ENCODE peak calls at places on chromosomes 5 and 9, in four cellular contexts. H, P, W and L are unnamed samples.

GRCh38 chr5:68460147-68460760 is 244.7 kb downstream of the PIK3R1 start:
- DNase-seq in P (peak; percentile 77), W (no peak), H (peak; percentile 74), L (peak; percentile 47)

GRCh38 chr5:172321593-172321992 is 38.0 kb upstream of the UBTD2 start:
- DNase-seq in P (no peak), H (no peak), W (no peak), L (no peak)

GRCh38 chr5:142826741-142827492 is 56.7 kb downstream of the ARHGAP26 start:
- DNase-seq in P (peak; percentile 70), H (peak; percentile 34), W (no peak), L (no peak)

GRCh38 chr5:55037046-55037771 is 13.2 kb downstream of the GZMK start:
- DNase-seq in H (no peak), P (no peak), W (no peak), L (no peak)

GRCh38 chr5:125295405-125295872 is 549.0 kb upstream of the ZNF608 start:
- DNase-seq in P (peak; percentile 54), W (no peak), H (no peak), L (no peak)

GRCh38 chr9:132187006-132187760 is 25.3 kb downstream of the NTNG2 start:
- DNase-seq in H (peak; percentile 33), P (no peak), W (no peak), L (no peak)

GRCh38 chr5:15737882-15738677 is 238.1 kb downstream of the FBXL7 start:
- DNase-seq in H (no peak), P (peak; percentile 43), W (no peak), L (no peak)

GRCh38 chr5:142292808-142293207 is 32.0 kb downstream of the SPRY4 start:
- DNase-seq in H (no peak), P (no peak), W (no peak), L (no peak)

GRCh38 chr9:96068511-96068910 is 193.0 kb downstream of the ERCC6L2 start:
- DNase-seq in W (no peak), H (no peak), P (no peak), L (no peak)

GRCh38 chr5:119896851-119897536 is 267.6 kb downstream of the FAM170A start:
- DNase-seq in P (no peak), H (no peak), W (no peak), L (no peak)

GRCh38 chr5:61132559-61132958 is 29.7 kb downstream of the SMIM15 start:
- DNase-seq in H (peak; percentile 4), P (peak; percentile 14), W (no peak), L (no peak)

GRCh38 chr5:132471006-132471907 is 19.3 kb downstream of the IRF1 start:
- DNase-seq in W (no peak), P (no peak), H (no peak), L (no peak)

GRCh38 chr9:33628865-33629410 is 104.9 kb downstream of the ANKRD18B start:
- DNase-seq in H (no peak), P (no peak), W (no peak), L (no peak)

GRCh38 chr5:113495402-113495801 is 7.1 kb upstream of the MCC start:
- DNase-seq in H (no peak), W (no peak), P (peak; percentile 36), L (no peak)

GRCh38 chr9:14066032-14066431 is 247.9 kb downstream of the NFIB start:
- DNase-seq in H (no peak), P (no peak), W (no peak), L (no peak)

GRCh38 chr9:7369384-7369821 is 430.2 kb downstream of the DMAC1 start:
- DNase-seq in W (no peak), H (peak; percentile 19), P (no peak), L (no peak)

GRCh38 chr5:106415541-106415940 is 1255.2 kb downstream of the EFNA5 start:
- DNase-seq in H (no peak), P (peak; percentile 20), W (no peak), L (no peak)

GRCh38 chr9:76926324-76926731 is 20.4 kb upstream of the PRUNE2 start:
- DNase-seq in H (no peak), P (peak; percentile 89), W (no peak), L (no peak)

GRCh38 chr5:172351240-172351778 is 67.7 kb upstream of the UBTD2 start:
- DNase-seq in W (no peak), P (no peak), H (no peak), L (no peak)

GRCh38 chr9:136784249-136784996 is 6.7 kb upstream of the TMEM141 start:
- DNase-seq in H (peak; percentile 54), P (peak; percentile 46), W (no peak), L (peak; percentile 53)

GRCh38 chr5:169503899-169504298 is 79.7 kb upstream of the SPDL1 start:
- DNase-seq in H (peak; percentile 33), W (no peak), P (peak; percentile 12), L (no peak)

GRCh38 chr9:129774791-129775149 is 21.9 kb upstream of the PTGES start:
- DNase-seq in H (no peak), P (no peak), W (no peak), L (no peak)

GRCh38 chr9:137312852-137313325 is 10.8 kb upstream of the NRARP start:
- DNase-seq in W (no peak), P (no peak), H (no peak), L (no peak)

GRCh38 chr5:178530526-178530925 is 59.7 kb downstream of the COL23A1 start:
- DNase-seq in W (peak; percentile 23), P (no peak), H (no peak), L (no peak)

GRCh38 chr5:819078-819477 is 31.7 kb downstream of the ZDHHC11 start:
- DNase-seq in H (no peak), P (no peak), W (no peak), L (no peak)

GRCh38 chr5:125046838-125047237 is 300.4 kb upstream of the ZNF608 start:
- DNase-seq in W (no peak), P (no peak), H (no peak), L (no peak)

GRCh38 chr9:75482566-75482965 is 394.3 kb downstream of the OSTF1 start:
- DNase-seq in H (no peak), W (no peak), P (no peak), L (no peak)

GRCh38 chr5:170557314-170557713 is 53.5 kb downstream of the KCNIP1 start:
- DNase-seq in P (no peak), W (no peak), H (no peak), L (no peak)

GRCh38 chr9:112301420-112301819 is 32.0 kb downstream of the PTBP3 start:
- DNase-seq in H (no peak), P (no peak), W (no peak), L (no peak)

DNA sequence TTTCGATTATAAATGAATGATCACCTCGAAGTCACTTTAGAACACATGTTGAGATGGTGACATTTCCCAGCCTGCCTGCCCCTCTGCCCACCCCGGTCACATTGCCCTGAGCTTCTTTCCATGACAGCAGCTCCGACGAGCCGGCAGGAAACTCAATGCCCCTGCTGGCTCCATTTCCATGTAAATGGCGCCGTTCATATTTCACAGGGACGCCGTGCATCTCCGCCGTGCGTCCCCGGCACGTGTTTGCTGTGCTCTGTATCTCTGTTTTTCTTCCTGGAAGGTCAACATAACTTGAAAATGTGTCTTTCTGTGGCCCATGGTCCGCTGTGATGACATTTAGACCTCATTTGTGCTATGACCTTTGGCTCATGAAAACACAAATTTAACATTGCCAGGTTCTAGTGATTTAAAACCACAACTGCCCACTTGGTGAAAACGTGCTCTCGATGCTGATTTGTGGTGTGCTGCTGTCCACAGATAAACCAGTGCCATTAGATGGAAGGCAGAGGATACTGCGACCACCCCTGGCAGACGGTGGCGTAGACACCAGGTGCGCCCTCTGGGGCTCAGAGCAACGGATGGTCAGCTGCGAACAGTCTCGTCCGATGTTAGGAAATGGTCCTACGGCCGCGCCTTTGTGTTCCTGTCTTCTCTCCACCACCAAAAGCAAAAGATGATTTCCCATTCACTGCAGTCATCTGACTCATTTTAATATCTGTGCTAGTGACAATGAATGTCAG is 43.1 kb downstream of the UBE2QL1 start:
- DNase-seq in H (no peak), P (no peak), W (no peak), L (no peak)
- H3K27me3 ChIP-seq in H (peaks cover 6% of the 10 kb centered on the region), P (peaks cover 2% of the 10 kb centered on the region), W (no peaks in the 10 kb centered on the region), L (peaks cover 37% of the 10 kb centered on the region)

GRCh38 chr9:133608881-133609280 is 308 bp downstream of the FAM163B start:
- DNase-seq in W (no peak), H (no peak), P (no peak), L (no peak)
- H3K27me3 ChIP-seq in W (no peaks in the 10 kb centered on the region), H (peaks cover 58% of the 10 kb centered on the region), P (peaks cover 52% of the 10 kb centered on the region), L (peaks cover 7% of the 10 kb centered on the region)

GRCh38 chr5:123105882-123106281 is 16.8 kb downstream of the PRDM6 start:
- DNase-seq in H (no peak), W (no peak), P (no peak), L (no peak)
- H3K27me3 ChIP-seq in H (peaks cover 25% of the 10 kb centered on the region), W (no peaks in the 10 kb centered on the region), P (peaks cover 16% of the 10 kb centered on the region), L (peaks cover 4% of the 10 kb centered on the region)

GRCh38 chr9:68489636-68490035 is 51.0 kb downstream of the TMEM252 start:
- DNase-seq in W (no peak), P (no peak), H (no peak), L (no peak)
- H3K27me3 ChIP-seq in W (no peaks in the 10 kb centered on the region), P (no peaks in the 10 kb centered on the region), H (peaks cover 32% of the 10 kb centered on the region), L (no peaks in the 10 kb centered on the region)

DNA sequence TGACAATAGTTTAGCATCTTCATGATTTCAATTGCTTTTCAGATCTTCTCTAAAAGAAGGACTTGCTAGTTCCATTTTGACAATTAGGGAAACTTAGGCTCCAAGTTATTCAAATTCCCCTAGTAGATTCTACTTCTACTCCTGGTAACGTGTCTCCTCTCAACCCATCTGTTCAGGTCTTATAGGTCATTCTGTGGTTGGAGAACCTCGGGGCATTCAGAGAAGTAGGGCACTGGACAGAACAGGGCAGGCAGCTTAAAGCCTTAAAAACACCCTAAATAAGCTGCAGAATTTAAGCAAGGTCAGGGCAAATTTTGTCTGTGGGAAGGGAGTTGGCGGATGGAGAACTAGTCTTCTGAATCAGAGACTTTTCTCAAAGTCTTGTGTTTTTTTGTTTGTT is 132.4 kb downstream of the TMEM174 start:
- DNase-seq in W (no peak), P (no peak), H (no peak), L (no peak)
- H3K27me3 ChIP-seq in W (no peaks in the 10 kb centered on the region), P (peaks cover 87% of the 10 kb centered on the region), H (peaks cover 14% of the 10 kb centered on the region), L (peaks cover 45% of the 10 kb centered on the region)

DNA sequence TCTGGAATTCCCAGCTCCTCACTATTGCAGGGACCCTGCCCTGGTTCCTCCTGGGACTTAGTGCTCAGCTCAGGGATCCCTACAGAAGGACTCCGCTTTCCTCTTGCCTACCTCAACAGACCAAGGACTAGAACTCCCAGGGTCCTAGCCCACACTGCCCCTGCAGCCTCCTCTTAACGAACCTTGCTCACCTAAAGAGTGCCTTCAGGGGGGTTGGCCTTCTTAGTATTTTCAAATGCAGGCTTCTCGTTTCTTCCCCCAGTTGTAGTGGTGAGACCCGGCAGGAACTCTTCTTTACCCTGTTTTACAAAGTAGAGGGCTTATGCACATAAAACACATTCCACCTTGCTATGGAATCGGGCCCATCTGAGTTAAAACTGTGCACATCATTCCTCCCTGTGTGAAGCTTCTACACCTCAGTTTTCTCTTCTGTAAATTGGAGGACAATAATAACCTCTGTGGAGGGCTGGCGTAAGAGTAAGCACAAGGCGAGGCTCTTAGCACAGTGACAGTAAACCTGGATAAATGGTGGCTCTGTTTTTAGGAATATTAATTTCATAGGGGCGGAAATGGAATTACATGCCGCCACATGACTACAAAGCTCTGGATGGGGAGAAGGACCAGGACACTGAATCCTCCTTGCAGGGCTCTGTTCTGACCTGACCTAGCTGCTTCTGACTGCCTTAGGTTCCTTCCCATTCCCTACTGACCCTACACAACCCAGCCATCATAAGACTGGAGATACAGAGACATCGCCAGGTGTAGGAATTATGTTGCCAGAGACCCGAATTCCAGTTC is 3.8 kb upstream of the HAND1 start:
- DNase-seq in P (no peak), W (no peak), H (no peak), L (no peak)
- H3K27me3 ChIP-seq in P (peaks cover 93% of the 10 kb centered on the region), W (no peaks in the 10 kb centered on the region), H (peaks cover 100% of the 10 kb centered on the region), L (peaks cover 87% of the 10 kb centered on the region)

GRCh38 chr5:33235304-33235703 is 205.5 kb upstream of the TARS1 start:
- DNase-seq in H (no peak), P (no peak), W (no peak), L (no peak)
- H3K27me3 ChIP-seq in H (no peaks in the 10 kb centered on the region), P (no peaks in the 10 kb centered on the region), W (no peaks in the 10 kb centered on the region), L (no peaks in the 10 kb centered on the region)

GRCh38 chr5:115816226-115817042 is at the start of gene CDO1:
- DNase-seq in P (peak; percentile 74), W (peak; percentile 79), H (peak; percentile 56), L (no peak)
- H3K27me3 ChIP-seq in P (peaks cover 25% of the 10 kb centered on the region), W (no peaks in the 10 kb centered on the region), H (peaks cover 72% of the 10 kb centered on the region), L (peaks cover 26% of the 10 kb centered on the region)